ENCODE peak calls at places on chromosomes 5 and 9, in five cellular contexts. V is pancreas; I is prostate gland; P is fibroblast of lung; Q is CD8-positive, alpha-beta memory T cell. J is an unnamed sample. For H3K4me1, the result is how much of the 10 kb centered on the place peaks cover.

GRCh38 chr5:165242701-165243100 is 1737.3 kb downstream of the MAT2B start:
- DNase-seq in V (no peak), I (no peak), P (peak), Q (no peak), J (no peak)

GRCh38 chr5:15105799-15106393 is 234.3 kb upstream of the ANKH start:
- DNase-seq in V (peak), I (peak), P (peak), Q (no peak), J (no peak)

GRCh38 chr5:132821791-132822190 is 8.7 kb downstream of the SHROOM1 start:
- DNase-seq in V (no peak), I (no peak), P (peak), Q (no peak), J (no peak)

GRCh38 chr5:73946278-73946677 is 320.3 kb downstream of the ARHGEF28 start:
- DNase-seq in V (no peak), I (no peak), P (no peak), Q (no peak), J (no peak)

GRCh38 chr5:35557742-35558141 is 59.9 kb upstream of the SPEF2 start:
- DNase-seq in V (no peak), I (no peak), P (no peak), Q (no peak), J (no peak)

GRCh38 chr5:153719324-153719723 is 228.9 kb downstream of the GRIA1 start:
- DNase-seq in V (no peak), I (no peak), P (no peak), Q (no peak), J (peak)

GRCh38 chr9:116774421-116774820 is 87.3 kb downstream of the TRIM32 start:
- DNase-seq in V (no peak), I (no peak), P (no peak), Q (no peak), J (no peak)

GRCh38 chr5:134656690-134657089 is 8.1 kb downstream of the SEC24A start:
- DNase-seq in V (no peak), I (no peak), P (no peak), Q (no peak), J (no peak)

GRCh38 chr5:51225671-51226419 is 157.4 kb upstream of the ISL1 start:
- DNase-seq in V (no peak), I (no peak), P (no peak), Q (no peak), J (no peak)

GRCh38 chr5:113089653-113090335 is 113.2 kb downstream of the DCP2 start:
- DNase-seq in V (no peak), I (peak), P (peak), Q (no peak), J (no peak)

GRCh38 chr5:16866795-16867584 is 69.1 kb downstream of the MYO10 start:
- DNase-seq in V (peak), I (no peak), P (peak), Q (no peak), J (no peak)

GRCh38 chr5:7250004-7250403 is 145.9 kb upstream of the ADCY2 start:
- DNase-seq in V (no peak), I (no peak), P (no peak), Q (no peak), J (no peak)

GRCh38 chr9:106287108-106287631 is 575.8 kb upstream of the ZNF462 start:
- DNase-seq in V (no peak), I (no peak), P (peak), Q (no peak), J (no peak)

GRCh38 chr5:119336846-119337564 is 18.8 kb upstream of the TNFAIP8 start:
- DNase-seq in V (no peak), I (no peak), P (no peak), Q (no peak), J (no peak)

GRCh38 chr5:168670881-168671575 is 91.9 kb upstream of the PANK3 start:
- DNase-seq in V (no peak), I (no peak), P (no peak), Q (no peak), J (no peak)

GRCh38 chr5:153517105-153517700 is 26.7 kb downstream of the GRIA1 start:
- DNase-seq in V (no peak), I (no peak), P (no peak), Q (no peak), J (no peak)

GRCh38 chr5:108743344-108743743 is 4.4 kb upstream of the FER start:
- DNase-seq in V (no peak), I (no peak), P (peak), Q (no peak), J (no peak)

GRCh38 chr5:9898319-9898718 is 268.2 kb upstream of the TAS2R1 start:
- DNase-seq in V (peak), I (peak), P (peak), Q (no peak), J (no peak)

GRCh38 chr5:22986281-22986680 is 133.1 kb upstream of the CDH12 start:
- DNase-seq in V (no peak), I (no peak), P (no peak), Q (no peak), J (no peak)

GRCh38 chr9:13901176-13901575 is 412.8 kb downstream of the NFIB start:
- DNase-seq in V (no peak), I (no peak), P (no peak), Q (no peak), J (no peak)

GRCh38 chr9:117528225-117528624 is 113.4 kb upstream of the ASTN2 start:
- DNase-seq in V (no peak), I (no peak), P (no peak), Q (no peak), J (no peak)

DNA sequence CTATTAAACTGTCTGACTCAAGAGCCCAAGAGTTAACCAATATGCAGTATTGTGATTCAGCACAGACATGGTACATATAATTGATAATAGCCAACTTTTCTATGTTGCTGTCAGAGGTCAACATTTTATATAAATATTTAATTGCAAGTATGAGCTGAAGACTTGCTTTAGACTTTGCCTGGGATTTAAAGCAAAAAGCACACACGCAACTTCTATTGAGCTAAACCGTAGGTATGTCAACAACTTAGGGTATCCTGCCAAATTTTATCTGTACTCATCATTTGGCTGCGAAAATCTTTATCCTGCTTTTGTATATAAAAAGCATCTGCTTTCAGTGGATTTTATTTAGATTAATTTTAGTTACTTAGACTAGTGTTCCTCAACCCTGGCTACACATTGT is 27.4 kb downstream of the UHRF2 start:
- DNase-seq in V (no peak), I (no peak), P (no peak), Q (no peak), J (no peak)
- H3K4me1 ChIP-seq in V (under half), I (under half), P (under half), Q (under half), J (under half)

GRCh38 chr9:131657456-131657855 is 82.4 kb downstream of the RAPGEF1 start:
- DNase-seq in V (no peak), I (no peak), P (no peak), Q (no peak), J (no peak)

GRCh38 chr9:131654857-131655577 is 84.9 kb downstream of the RAPGEF1 start:
- DNase-seq in V (peak), I (no peak), P (no peak), Q (no peak), J (no peak)

GRCh38 chr9:131657890-131658752 is 81.8 kb downstream of the RAPGEF1 start:
- DNase-seq in V (peak), I (peak), P (peak), Q (no peak), J (no peak)

GRCh38 chr9:131657031-131657377 is 82.9 kb downstream of the RAPGEF1 start:
- DNase-seq in V (no peak), I (no peak), P (no peak), Q (no peak), J (no peak)

DNA sequence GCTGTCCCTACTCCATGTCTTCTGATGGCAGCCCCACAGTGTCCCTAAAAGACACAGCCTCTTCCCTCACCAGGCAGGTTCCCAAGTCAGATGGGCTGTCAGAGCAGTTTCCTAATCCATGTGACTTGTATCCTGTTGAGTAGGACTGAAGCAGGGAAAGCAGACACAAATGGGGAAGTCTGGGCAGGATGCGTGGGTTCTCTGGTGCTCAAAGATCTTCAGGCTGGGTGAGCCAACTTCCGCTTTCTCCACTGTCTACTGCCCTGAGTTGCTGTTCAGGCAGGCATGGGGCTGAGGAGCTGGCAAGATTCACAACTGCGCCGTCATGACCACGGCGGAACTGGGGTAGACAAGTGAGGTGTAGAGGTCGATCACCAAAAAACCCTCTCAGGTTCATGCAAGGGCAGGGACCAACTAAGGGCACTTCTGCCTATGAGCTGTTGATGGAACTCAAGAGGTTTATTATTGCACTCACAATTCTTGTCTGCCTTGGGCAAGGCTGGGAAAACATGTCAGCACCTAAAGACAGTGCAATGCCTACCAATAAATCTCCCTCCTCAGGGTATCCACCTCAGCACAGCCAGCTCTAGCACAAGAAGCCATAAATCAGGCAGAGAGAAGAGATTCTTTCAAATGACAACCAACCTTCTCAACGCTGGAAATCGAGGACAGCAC is 83.4 kb downstream of the RAPGEF1 start:
- DNase-seq in V (no peak), I (peak), P (no peak), Q (peak), J (peak)
- H3K4me1 ChIP-seq in V (half or more), I (under half), P (under half), Q (under half), J (half or more)

GRCh38 chr9:33416996-33417395 is 14.6 kb upstream of the AQP7 start:
- DNase-seq in V (no peak), I (no peak), P (no peak), Q (peak), J (no peak)
- H3K4me1 ChIP-seq in V (under half), I (under half), P (under half), Q (under half), J (under half)

DNA sequence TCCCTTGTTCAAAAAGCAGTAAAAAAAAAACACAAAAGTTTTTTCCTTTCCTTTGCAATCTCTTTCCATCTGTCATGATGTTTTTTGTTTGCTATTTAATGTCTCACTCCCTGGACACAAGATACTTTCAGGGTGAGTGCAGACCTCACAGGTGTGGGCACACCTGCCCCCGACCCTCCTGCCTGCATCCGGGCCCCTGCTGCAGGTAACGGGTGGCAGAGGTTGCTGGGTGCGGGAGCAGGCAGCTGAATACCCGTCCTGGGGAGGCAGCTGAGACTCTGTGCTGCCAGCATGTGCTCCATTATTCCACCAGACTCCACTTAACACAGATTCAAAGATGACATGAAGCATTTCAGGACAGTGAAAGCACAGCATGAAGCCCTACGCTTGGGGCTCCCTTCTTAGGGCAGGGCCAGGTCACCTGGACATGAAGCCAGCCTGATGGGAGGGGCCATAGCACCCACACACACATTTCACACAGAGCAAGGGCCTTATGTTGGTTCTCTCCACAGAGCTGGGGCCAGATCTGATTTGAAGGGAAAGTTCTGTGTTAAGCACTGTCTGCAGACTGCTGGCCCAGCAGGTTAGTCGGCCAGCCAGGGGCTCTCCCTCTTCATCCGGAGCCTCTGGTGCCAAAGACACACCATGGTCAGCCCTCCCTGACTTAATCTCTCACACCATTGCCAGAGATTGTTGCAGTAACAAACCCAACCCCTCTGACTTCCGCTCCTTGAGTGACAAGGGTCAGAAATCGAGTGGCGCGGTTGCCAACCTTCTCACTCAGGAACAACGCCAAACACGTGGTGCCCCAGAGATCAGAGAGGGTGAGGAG is 13.0 kb downstream of the NEK6 start:
- DNase-seq in V (peak), I (no peak), P (no peak), Q (no peak), J (no peak)
- H3K4me1 ChIP-seq in V (half or more), I (under half), P (under half), Q (under half), J (under half)

GRCh38 chr9:35662437-35662836 is 2.6 kb downstream of the ARHGEF39 start:
- DNase-seq in V (no peak), I (no peak), P (no peak), Q (no peak), J (no peak)
- H3K4me1 ChIP-seq in V (under half), I (under half), P (under half), Q (half or more), J (under half)

DNA sequence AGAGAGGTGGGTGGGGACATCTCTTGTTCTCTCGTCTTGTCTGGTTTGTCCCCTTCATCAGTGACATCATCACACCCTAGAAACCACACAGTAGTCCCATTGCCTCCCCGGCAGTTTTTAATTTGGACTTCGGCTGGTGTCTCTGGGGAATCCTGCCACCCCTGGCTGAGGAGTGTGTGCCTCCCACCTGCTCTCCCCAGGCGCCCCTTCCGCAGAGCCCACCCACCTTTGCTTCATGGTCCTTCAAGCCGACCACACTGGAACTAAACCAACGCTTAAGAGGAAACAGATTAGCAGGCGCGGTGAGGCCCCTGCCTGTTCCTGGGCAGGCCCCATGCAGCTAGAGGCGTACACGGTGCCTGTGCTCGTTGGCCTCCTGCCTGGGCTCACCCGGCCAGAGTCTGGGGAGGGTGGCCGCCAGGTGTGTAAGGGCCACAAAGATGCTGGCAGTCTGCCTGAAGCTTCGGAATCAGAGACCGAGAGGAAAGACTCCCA is 107.6 kb upstream of the SPRY4 start:
- DNase-seq in V (peak), I (peak), P (no peak), Q (peak), J (no peak)
- H3K4me1 ChIP-seq in V (under half), I (under half), P (under half), Q (under half), J (half or more)

GRCh38 chr9:22102347-22103053 is 93.4 kb upstream of the CDKN2B start:
- DNase-seq in V (no peak), I (no peak), P (no peak), Q (no peak), J (no peak)

GRCh38 chr9:22107202-22107601 is 98.1 kb upstream of the CDKN2B start:
- DNase-seq in V (no peak), I (no peak), P (peak), Q (no peak), J (no peak)

GRCh38 chr9:22103650-22104575 is 94.8 kb upstream of the CDKN2B start:
- DNase-seq in V (no peak), I (no peak), P (peak), Q (no peak), J (no peak)

GRCh38 chr9:22107646-22108045 is 98.5 kb upstream of the CDKN2B start:
- DNase-seq in V (no peak), I (no peak), P (no peak), Q (no peak), J (no peak)

DNA sequence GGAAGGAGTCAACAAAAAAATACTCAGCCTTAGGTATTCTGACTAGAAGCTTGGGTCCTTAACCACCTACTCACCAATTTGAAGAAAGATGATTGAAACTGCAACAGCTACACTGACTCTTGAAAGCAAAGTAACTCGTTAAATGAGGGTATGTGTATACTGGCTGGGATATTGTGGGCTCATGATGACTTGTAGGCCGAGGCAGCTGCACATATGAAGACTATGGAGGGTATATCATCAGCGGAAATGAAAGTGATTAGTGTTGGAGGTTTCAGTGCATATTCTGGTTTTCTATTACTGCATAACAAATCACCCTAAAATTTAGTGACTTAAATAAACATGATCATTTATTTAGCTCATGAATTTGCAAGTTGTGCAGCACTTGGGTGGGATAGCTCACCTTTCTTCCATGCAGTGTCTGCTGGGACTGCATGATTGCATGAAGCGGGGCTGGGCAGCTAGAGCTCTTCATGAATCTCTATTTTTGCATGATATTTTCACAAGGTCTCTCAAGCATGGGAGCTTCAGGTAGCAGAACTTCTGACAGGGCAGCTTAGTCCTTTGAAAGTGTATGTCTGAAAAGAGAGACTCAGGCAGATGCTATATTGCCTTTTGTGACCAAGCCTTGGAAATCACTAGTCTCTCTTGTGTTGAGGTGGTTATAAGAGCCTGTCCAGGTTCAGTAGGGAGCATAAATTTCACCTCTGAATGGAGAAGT is 96.1 kb upstream of the CDKN2B start:
- DNase-seq in V (no peak), I (no peak), P (no peak), Q (no peak), J (no peak)
- H3K4me1 ChIP-seq in V (under half), I (under half), P (under half), Q (under half), J (under half)

DNA sequence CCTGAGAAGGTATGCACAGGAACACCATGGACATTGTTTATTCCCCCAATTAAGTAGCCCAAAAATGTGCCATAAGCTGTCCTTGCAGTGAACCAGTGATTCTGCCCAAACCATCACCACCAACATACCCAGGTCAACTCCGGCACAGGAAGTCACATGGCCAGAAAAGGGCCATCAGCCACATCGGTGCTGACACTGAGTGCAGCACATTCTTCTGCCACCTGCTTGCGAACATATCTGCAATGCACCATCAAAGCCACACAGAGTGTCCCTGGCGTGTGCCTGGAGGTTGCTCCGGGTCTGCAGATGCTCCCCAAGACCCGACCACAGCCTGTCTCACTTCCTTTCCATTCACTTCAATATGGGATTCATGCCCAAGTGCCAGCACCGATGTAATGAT is 37.6 kb downstream of the SYK start:
- DNase-seq in V (no peak), I (no peak), P (no peak), Q (no peak), J (no peak)
- H3K4me1 ChIP-seq in V (under half), I (under half), P (under half), Q (under half), J (under half)

DNA sequence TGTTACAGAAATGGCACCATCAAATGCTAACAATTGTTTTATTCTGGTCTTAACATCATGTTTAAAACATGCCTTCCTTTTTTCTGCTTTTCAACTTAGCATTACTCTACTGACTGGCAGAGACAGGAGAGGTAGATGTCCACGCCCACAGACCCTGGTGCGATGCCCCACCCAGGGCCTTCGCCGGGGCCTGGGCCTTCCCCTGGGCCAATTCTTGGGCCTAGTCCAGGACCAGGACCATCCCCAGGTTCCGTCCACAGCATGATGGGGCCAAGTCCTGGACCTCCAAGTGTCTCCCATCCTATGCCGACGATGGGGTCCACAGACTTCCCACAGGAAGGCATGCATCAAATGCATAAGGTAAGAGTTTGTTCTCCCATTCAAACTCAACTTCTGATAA is 13.7 kb downstream of the SMARCA2 start:
- DNase-seq in V (no peak), I (no peak), P (no peak), Q (no peak), J (no peak)
- H3K4me1 ChIP-seq in V (under half), I (under half), P (under half), Q (half or more), J (under half)

J was measured in heart left ventricle.